ENCODE peak calls at places on chromosome 18, in six cellular contexts. P is A549, A is uterus, S is HepG2, H is body of pancreas, L is transverse colon. W is an unnamed sample.
A peak's percentile ranks its signal among the peaks of the same experiment; 100 is the strongest.

GRCh38 chr18:22951823-22952222 is 18.7 kb downstream of the RBBP8 start:
- DNase-seq in P (no peak), A (no peak), S (no peak), H (no peak), L (no peak), W (no peak)

GRCh38 chr18:79531926-79532689 is 136.4 kb downstream of the NFATC1 start:
- DNase-seq in P (no peak), A (peak; percentile 12), S (no peak), H (no peak), L (peak; percentile 5), W (peak; percentile 62)

GRCh38 chr18:48871391-48872166 is 79.2 kb downstream of the SMAD7 start:
- DNase-seq in P (no peak), A (no peak), S (no peak), H (no peak), L (no peak), W (no peak)

GRCh38 chr18:62938006-62938405 is 222.7 kb downstream of the PHLPP1 start:
- DNase-seq in P (no peak), A (no peak), S (no peak), H (no peak), L (no peak), W (no peak)

GRCh38 chr18:22545091-22545795 is 127.5 kb upstream of the CTAGE1 start:
- DNase-seq in P (no peak), A (peak; percentile 59), S (no peak), H (no peak), L (no peak), W (no peak)

GRCh38 chr18:28109781-28110460 is 67.0 kb downstream of the CDH2 start:
- DNase-seq in P (no peak), A (no peak), S (no peak), H (no peak), L (no peak), W (no peak)

GRCh38 chr18:8976606-8977005 is 125.9 kb upstream of the NDUFV2 start:
- DNase-seq in P (no peak), A (no peak), S (no peak), H (no peak), L (no peak), W (no peak)

GRCh38 chr18:13726972-13727331 is 479 bp downstream of the RNMT start:
- DNase-seq in P (peak; percentile 43), A (peak; percentile 43), S (peak; percentile 43), H (peak; percentile 44), L (peak; percentile 47), W (peak; percentile 20)

GRCh38 chr18:41121116-41121826 is 833.8 kb upstream of the PIK3C3 start:
- DNase-seq in P (no peak), A (no peak), S (no peak), H (no peak), L (no peak), W (no peak)

GRCh38 chr18:59837586-59837985 is 62.2 kb upstream of the PMAIP1 start:
- DNase-seq in P (peak; percentile 60), A (peak; percentile 31), S (peak; percentile 52), H (peak; percentile 43), L (peak; percentile 31), W (peak; percentile 70)

GRCh38 chr18:61199131-61199903 is 133.9 kb upstream of the CDH20 start:
- DNase-seq in P (no peak), A (no peak), S (no peak), H (no peak), L (no peak), W (no peak)

DNA sequence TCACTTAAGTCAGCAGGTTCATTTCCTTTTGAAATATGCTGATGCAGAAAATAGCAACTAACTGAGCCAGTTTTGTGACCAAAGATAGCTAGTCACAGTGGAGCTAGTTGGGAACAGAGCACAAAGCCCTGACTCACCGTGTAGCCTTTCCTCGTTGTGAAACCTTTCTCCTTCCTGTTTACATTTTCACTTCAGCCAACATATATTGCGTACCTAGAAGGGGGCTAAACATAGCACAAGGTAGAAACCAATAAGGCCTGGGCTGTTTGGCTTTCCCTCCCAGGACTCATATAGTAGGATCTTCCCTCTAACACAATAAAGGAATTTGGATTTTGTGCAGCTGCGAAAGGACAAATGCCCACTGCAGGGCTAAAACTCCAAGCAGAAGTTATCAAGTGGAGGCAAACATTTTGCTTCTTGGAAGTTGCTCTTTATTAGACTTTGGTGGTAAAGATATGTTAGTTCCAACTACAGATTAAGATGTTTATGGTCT is 24.5 kb upstream of the LPIN2 start:
- DNase-seq in P (peak; percentile 84), A (no peak), S (peak; percentile 98), H (peak; percentile 61), L (peak; percentile 41), W (no peak)
- TF ChIP-seq POLR2A in P (no peak), A (no peak), S (no peak), H (no peak), L (no peak), W (no peak)

GRCh38 chr18:64403784-64404498 is 255.1 kb upstream of the LINC00305 start:
- DNase-seq in P (no peak), A (no peak), S (no peak), H (no peak), L (no peak), W (no peak)

GRCh38 chr18:64410685-64411084 is 261.8 kb upstream of the LINC00305 start:
- DNase-seq in P (no peak), A (no peak), S (no peak), H (no peak), L (no peak), W (no peak)

GRCh38 chr18:64407606-64408005 is 258.7 kb upstream of the LINC00305 start:
- DNase-seq in P (no peak), A (no peak), S (no peak), H (no peak), L (no peak), W (no peak)

GRCh38 chr18:64405161-64405560 is 256.3 kb upstream of the LINC00305 start:
- DNase-seq in P (no peak), A (no peak), S (no peak), H (no peak), L (no peak), W (no peak)

GRCh38 chr18:64409511-64409910 is 260.6 kb upstream of the LINC00305 start:
- DNase-seq in P (peak; percentile 4), A (no peak), S (no peak), H (no peak), L (no peak), W (no peak)
- TF ChIP-seq CTCF in P (no peak), A (no peak), S (no peak), H (peak; percentile 40), L (peak; percentile 12), W (no peak)

GRCh38 chr18:36295880-36296301 is 1.6 kb upstream of the FHOD3 start:
- DNase-seq in P (no peak), A (no peak), S (no peak), H (no peak), L (no peak), W (no peak)

GRCh38 chr18:36296591-36297418 is 708 bp upstream of the FHOD3 start:
- DNase-seq in P (peak; percentile 74), A (peak; percentile 37), S (peak; percentile 32), H (peak; percentile 53), L (peak; percentile 36), W (no peak)

GRCh38 chr18:36298113-36298701 is 694 bp downstream of the FHOD3 start:
- DNase-seq in P (no peak), A (no peak), S (no peak), H (no peak), L (no peak), W (no peak)

GRCh38 chr18:36299010-36299409 is 1.5 kb downstream of the FHOD3 start:
- DNase-seq in P (no peak), A (no peak), S (no peak), H (no peak), L (no peak), W (no peak)

GRCh38 chr18:36297419-36298112 is at the start of gene FHOD3:
- DNase-seq in P (peak; percentile 26), A (peak; percentile 36), S (no peak), H (peak; percentile 56), L (peak; percentile 48), W (no peak)
- TF ChIP-seq POLR2A in P (no peak), A (no peak), S (no peak), H (no peak), L (no peak), W (no peak)

GRCh38 chr18:47247036-47247832 is 4.2 kb downstream of the SKOR2 start:
- DNase-seq in P (no peak), A (no peak), S (no peak), H (no peak), L (no peak), W (no peak)
- TF ChIP-seq CTCF in P (no peak), A (no peak), S (no peak), H (no peak), L (no peak), W (no peak)

GRCh38 chr18:12076424-12077140 is 17.1 kb upstream of the ANKRD62 start:
- DNase-seq in P (peak; percentile 27), A (peak; percentile 10), S (no peak), H (peak; percentile 46), L (no peak), W (no peak)
- TF ChIP-seq POLR2A in P (peak; percentile 38), A (no peak), S (no peak), H (no peak), L (no peak), W (no peak)

DNA sequence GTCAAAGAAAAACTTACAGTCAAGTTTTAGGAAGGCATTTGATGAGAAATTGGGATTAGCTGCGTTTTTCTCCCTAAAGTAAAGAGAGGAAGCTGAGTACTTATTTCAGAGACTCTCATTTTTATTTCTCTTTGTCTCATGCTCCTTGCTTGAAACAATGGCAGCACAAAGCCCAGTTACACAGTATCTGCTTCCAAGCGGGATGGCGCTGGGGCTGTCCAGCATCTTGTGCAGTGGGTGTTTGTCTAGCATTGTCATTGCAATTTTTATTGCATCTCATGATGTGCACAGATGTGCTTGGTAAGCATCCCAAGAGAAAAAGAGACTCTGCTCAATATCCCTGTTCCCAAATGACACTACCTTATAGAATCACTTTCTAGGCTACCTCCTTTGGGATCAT is 102.8 kb upstream of the ZNF521 start:
- DNase-seq in P (no peak), A (no peak), S (no peak), H (no peak), L (no peak), W (peak; percentile 68)
- TF ChIP-seq CTCF in P (no peak), A (no peak), S (no peak), H (no peak), L (no peak), W (no peak)

DNA sequence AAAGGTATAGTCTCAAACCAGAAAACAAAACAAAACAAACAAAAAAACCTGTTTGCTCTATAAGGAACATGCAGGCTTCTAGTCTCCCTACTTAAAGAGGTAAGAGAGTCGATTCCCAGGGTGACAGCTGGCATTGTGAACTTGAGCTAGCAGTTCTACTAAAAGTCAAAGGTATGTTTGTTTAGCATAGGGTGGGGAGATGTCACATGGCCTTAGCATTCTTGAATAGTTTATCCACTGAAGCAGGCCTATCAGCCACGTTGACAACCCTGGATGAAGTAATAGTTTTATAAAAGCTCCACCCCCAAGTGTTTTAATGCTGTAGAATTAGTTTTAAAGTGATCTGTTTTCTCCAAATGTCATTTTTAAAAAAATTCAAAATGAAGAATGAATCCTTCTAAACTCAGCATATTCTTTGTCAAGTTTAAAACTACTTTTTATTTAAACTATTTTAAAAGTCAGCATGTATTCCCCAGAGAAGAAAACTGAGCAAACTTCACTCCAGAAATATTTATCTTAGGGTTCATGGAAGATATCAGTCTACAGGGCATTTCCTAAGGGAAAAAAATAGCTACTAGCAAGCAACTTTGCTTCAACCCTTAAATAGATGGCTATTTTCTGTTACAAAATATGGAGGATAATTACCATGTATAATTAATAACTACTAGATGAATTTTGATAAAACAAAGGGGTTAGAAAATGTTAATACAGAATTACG is 1.7 kb downstream of the MYOM1 start:
- DNase-seq in P (peak; percentile 83), A (no peak), S (peak; percentile 96), H (peak; percentile 76), L (peak; percentile 61), W (no peak)
- TF ChIP-seq POLR2A in P (no peak), A (no peak), S (no peak), H (peak; percentile 26), L (peak; percentile 58), W (no peak)

W was measured in lower leg skin.